ENCODE peak calls at places on chromosomes 2 and 18, in seven cellular contexts. Z, P, F, Y, X, H and B are unnamed samples.

GRCh38 chr2:152890746-152891145 is 172.3 kb downstream of the ARL6IP6 start:
- DNase-seq in Z (no peak), P (no peak), F (no peak), Y (no peak), X (no peak), H (no peak), B (no peak)

GRCh38 chr2:17594533-17595391 is 54.3 kb downstream of the VSNL1 start:
- DNase-seq in Z (no peak), P (no peak), F (peak; percentile 50), Y (peak; percentile 87), X (peak; percentile 44), H (no peak), B (no peak)

GRCh38 chr2:104733544-104733943 is 120.4 kb upstream of the POU3F3 start:
- DNase-seq in Z (peak; percentile 38), P (peak; percentile 41), F (no peak), Y (no peak), X (no peak), H (peak; percentile 60), B (no peak)

GRCh38 chr2:241115361-241115760 is 13.3 kb upstream of the MTERF4 start:
- DNase-seq in Z (no peak), P (no peak), F (no peak), Y (no peak), X (no peak), H (no peak), B (no peak)

GRCh38 chr2:119311371-119311770 is 55.3 kb downstream of the C2orf76 start:
- DNase-seq in Z (no peak), P (no peak), F (no peak), Y (no peak), X (no peak), H (no peak), B (no peak)

GRCh38 chr2:168316073-168316440 is 68.7 kb upstream of the STK39 start:
- DNase-seq in Z (no peak), P (no peak), F (peak; percentile 10), Y (no peak), X (no peak), H (no peak), B (no peak)

GRCh38 chr2:240931319-240931949 is 25.3 kb downstream of the CROCC2 start:
- DNase-seq in Z (no peak), P (no peak), F (no peak), Y (no peak), X (no peak), H (no peak), B (no peak)

GRCh38 chr2:33062665-33063249 is 116.0 kb downstream of the LTBP1 start:
- DNase-seq in Z (no peak), P (no peak), F (peak; percentile 61), Y (peak; percentile 89), X (no peak), H (no peak), B (no peak)

GRCh38 chr18:24770625-24771024 is 310.2 kb downstream of the HRH4 start:
- DNase-seq in Z (no peak), P (no peak), F (peak; percentile 58), Y (no peak), X (no peak), H (no peak), B (no peak)

GRCh38 chr2:16640867-16641266 is 24.8 kb downstream of the CYRIA start:
- DNase-seq in Z (no peak), P (no peak), F (peak; percentile 43), Y (no peak), X (no peak), H (no peak), B (no peak)

GRCh38 chr2:200765139-200765951 is 46.4 kb upstream of the BZW1 start:
- DNase-seq in Z (peak; percentile 41), P (no peak), F (peak; percentile 98), Y (peak; percentile 96), X (peak; percentile 76), H (no peak), B (no peak)

GRCh38 chr2:63054812-63055509 is 4.3 kb downstream of the OTX1 start:
- DNase-seq in Z (no peak), P (no peak), F (no peak), Y (no peak), X (no peak), H (no peak), B (peak; percentile 24)

GRCh38 chr2:8511868-8512612 is 169.8 kb upstream of the ID2 start:
- DNase-seq in Z (no peak), P (no peak), F (peak; percentile 64), Y (peak; percentile 82), X (peak; percentile 46), H (no peak), B (no peak)

GRCh38 chr2:207258191-207258991 is 92.6 kb upstream of the KLF7 start:
- DNase-seq in Z (no peak), P (no peak), F (peak; percentile 100), Y (peak; percentile 100), X (peak; percentile 99), H (no peak), B (no peak)

GRCh38 chr2:219521066-219521880 is 7.0 kb downstream of the ASIC4 start:
- DNase-seq in Z (peak; percentile 66), P (peak; percentile 67), F (peak; percentile 37), Y (peak; percentile 56), X (no peak), H (peak; percentile 77), B (no peak)

GRCh38 chr2:235378261-235378660 is 115.6 kb upstream of the AGAP1 start:
- DNase-seq in Z (peak; percentile 61), P (no peak), F (peak; percentile 10), Y (peak; percentile 23), X (no peak), H (no peak), B (no peak)

GRCh38 chr2:62941413-62941812 is 109.2 kb upstream of the OTX1 start:
- DNase-seq in Z (no peak), P (no peak), F (no peak), Y (no peak), X (no peak), H (no peak), B (no peak)

GRCh38 chr18:79935098-79935480 is 16.4 kb downstream of the SLC66A2 start:
- DNase-seq in Z (no peak), P (no peak), F (no peak), Y (no peak), X (no peak), H (no peak), B (no peak)

GRCh38 chr18:79935499-79935898 is 16.0 kb downstream of the SLC66A2 start:
- DNase-seq in Z (no peak), P (no peak), F (no peak), Y (no peak), X (no peak), H (no peak), B (no peak)

GRCh38 chr18:79934311-79935097 is 16.9 kb downstream of the SLC66A2 start:
- DNase-seq in Z (no peak), P (no peak), F (no peak), Y (no peak), X (no peak), H (no peak), B (no peak)

GRCh38 chr18:79932907-79933306 is 18.5 kb downstream of the SLC66A2 start:
- DNase-seq in Z (no peak), P (no peak), F (no peak), Y (no peak), X (no peak), H (no peak), B (no peak)

GRCh38 chr18:79933765-79934164 is 17.7 kb downstream of the SLC66A2 start:
- DNase-seq in Z (no peak), P (no peak), F (no peak), Y (peak; percentile 28), X (no peak), H (no peak), B (no peak)
- TF ChIP-seq CTCF in Z (no peak), P (peak; percentile 23), F (no peak), Y (peak; percentile 33), X (no peak), H (no peak), B (no peak)

GRCh38 chr2:138829326-138829725 is 49.1 kb upstream of the NXPH2 start:
- DNase-seq in Z (peak; percentile 73), P (peak; percentile 74), F (peak; percentile 4), Y (peak; percentile 10), X (no peak), H (peak; percentile 37), B (peak; percentile 7)
- TF ChIP-seq CTCF in Z (peak; percentile 65), P (peak; percentile 33), F (peak; percentile 21), Y (no peak), X (no peak), H (peak; percentile 52), B (peak; percentile 28)

GRCh38 chr2:199692489-199692888 is 158.5 kb downstream of the FTCDNL1 start:
- DNase-seq in Z (no peak), P (no peak), F (no peak), Y (no peak), X (no peak), H (no peak), B (no peak)

GRCh38 chr2:199696048-199696447 is 154.9 kb downstream of the FTCDNL1 start:
- DNase-seq in Z (no peak), P (no peak), F (no peak), Y (no peak), X (no peak), H (no peak), B (no peak)

GRCh38 chr2:199697469-199697868 is 153.5 kb downstream of the FTCDNL1 start:
- DNase-seq in Z (no peak), P (no peak), F (no peak), Y (no peak), X (no peak), H (no peak), B (no peak)

GRCh38 chr2:199690225-199690624 is 160.8 kb downstream of the FTCDNL1 start:
- DNase-seq in Z (no peak), P (no peak), F (no peak), Y (no peak), X (no peak), H (no peak), B (no peak)

GRCh38 chr2:199693861-199694260 is 157.1 kb downstream of the FTCDNL1 start:
- DNase-seq in Z (no peak), P (no peak), F (no peak), Y (no peak), X (no peak), H (no peak), B (no peak)
- TF ChIP-seq CTCF in Z (no peak), P (no peak), F (no peak), Y (no peak), X (no peak), H (no peak), B (no peak)

DNA sequence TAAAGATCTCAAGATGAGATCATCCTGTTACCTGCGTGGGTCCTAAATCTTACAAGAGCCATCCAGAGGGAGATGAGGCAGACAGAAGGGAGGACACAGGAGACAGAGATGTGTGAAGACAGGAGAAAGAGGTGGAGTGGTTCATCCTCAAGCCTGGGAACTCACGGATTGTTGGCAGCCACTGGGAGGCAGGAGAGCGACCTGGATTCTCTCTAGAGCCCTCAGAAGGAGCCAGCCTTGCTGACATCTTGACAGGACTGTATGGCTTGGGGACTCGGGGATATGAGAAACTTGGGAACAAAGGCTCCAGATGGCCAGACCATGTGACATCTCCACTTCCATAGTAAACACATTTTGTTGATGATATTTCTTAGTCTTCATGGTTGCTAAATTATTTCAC is 57.7 kb upstream of the MC2R start:
- DNase-seq in Z (no peak), P (no peak), F (no peak), Y (no peak), X (no peak), H (no peak), B (no peak)
- TF ChIP-seq CTCF in Z (no peak), P (no peak), F (no peak), Y (no peak), X (no peak), H (no peak), B (no peak)

DNA sequence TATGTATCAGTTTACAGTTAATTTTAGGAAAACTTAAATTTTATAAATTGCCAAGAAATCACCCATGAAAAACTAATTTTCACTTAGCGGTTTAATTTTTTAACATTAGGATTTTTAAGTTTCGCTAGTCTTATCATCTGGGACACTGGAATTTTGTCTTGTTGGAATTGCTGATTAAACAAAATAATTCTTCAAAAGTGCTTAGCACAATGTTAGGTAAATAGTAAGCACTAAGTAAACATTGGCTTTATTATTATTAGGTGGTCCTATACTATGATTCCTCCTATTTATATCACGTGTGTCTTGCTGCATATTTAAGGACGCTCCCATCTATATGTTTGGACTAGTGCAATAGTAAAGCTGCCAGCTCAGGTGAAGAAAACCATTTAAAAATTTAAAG is 54.6 kb upstream of the MAP4K3 start:
- DNase-seq in Z (no peak), P (no peak), F (no peak), Y (no peak), X (no peak), H (no peak), B (no peak)
- TF ChIP-seq CTCF in Z (no peak), P (no peak), F (no peak), Y (no peak), X (no peak), H (no peak), B (no peak)